ENCODE peak calls at places on chromosome 10, in four cellular contexts. T, M, S and J are unnamed samples.

GRCh38 chr10:68406111-68406814 is 814 bp downstream of the RUFY2 start:
- DNase-seq in M (peak; percentile 23), T (no peak), S (peak; percentile 62), J (no peak)

GRCh38 chr10:43444897-43445466 is 8.1 kb downstream of the ZNF487 start:
- DNase-seq in S (no peak), M (no peak), T (no peak), J (no peak)

GRCh38 chr10:128462026-128462425 is 335.8 kb upstream of the MKI67 start:
- DNase-seq in M (no peak), T (no peak), S (no peak), J (no peak)

GRCh38 chr10:20990604-20991003 is 93.5 kb upstream of the NEBL start:
- DNase-seq in S (no peak), T (no peak), M (no peak), J (no peak)

GRCh38 chr10:98758451-98758850 is 311.7 kb upstream of the HPS1 start:
- DNase-seq in T (no peak), S (no peak), M (no peak), J (no peak)

GRCh38 chr10:8403711-8404371 is 349.4 kb downstream of the GATA3 start:
- DNase-seq in M (no peak), T (no peak), S (no peak), J (no peak)

GRCh38 chr10:210297-210696 is 75.0 kb downstream of the ZMYND11 start:
- DNase-seq in T (no peak), M (no peak), S (no peak), J (no peak)

GRCh38 chr10:36725581-36726520 is 399.5 kb upstream of the ANKRD30A start:
- DNase-seq in M (peak; percentile 12), T (no peak), S (peak; percentile 44), J (no peak)

GRCh38 chr10:132186488-132187413 is at the start of gene DPYSL4:
- DNase-seq in S (peak; percentile 36), T (peak; percentile 94), M (no peak), J (no peak)

GRCh38 chr10:71735709-71736569 is 16.4 kb upstream of the C10orf105 start:
- DNase-seq in T (no peak), M (no peak), S (no peak), J (no peak)

GRCh38 chr10:77420942-77421523 is 216.6 kb downstream of the KCNMA1 start:
- DNase-seq in S (no peak), M (no peak), T (no peak), J (no peak)

GRCh38 chr10:47256753-47257336 is 43.2 kb upstream of the GDF10 start:
- DNase-seq in T (no peak), M (no peak), S (no peak), J (no peak)

GRCh38 chr10:44911081-44911540 is at the start of gene TMEM72:
- DNase-seq in S (peak; percentile 19), T (peak; percentile 37), M (peak; percentile 66), J (no peak)

GRCh38 chr10:86354761-86355540 is 11.6 kb downstream of the GRID1 start:
- DNase-seq in T (no peak), S (no peak), M (no peak), J (no peak)

GRCh38 chr10:25176421-25176968 is 1.7 kb downstream of the GPR158 start:
- DNase-seq in T (no peak), M (no peak), S (no peak), J (no peak)

GRCh38 chr10:110870823-110871235 is 899 bp upstream of the PDCD4 start:
- DNase-seq in S (no peak), M (no peak), T (no peak), J (no peak)

GRCh38 chr10:78779339-78779955 is 289.3 kb upstream of the ZMIZ1 start:
- DNase-seq in T (no peak), M (no peak), S (no peak), J (no peak)

GRCh38 chr10:132457328-132458070 is 60.5 kb downstream of the PWWP2B start:
- DNase-seq in S (peak; percentile 76), T (peak; percentile 38), M (no peak), J (no peak)

GRCh38 chr10:112208292-112208691 is 24.7 kb upstream of the GPAM start:
- DNase-seq in T (no peak), S (no peak), M (no peak), J (no peak)

GRCh38 chr10:97278491-97278989 is 13.9 kb downstream of the ARHGAP19 start:
- DNase-seq in T (peak; percentile 18), M (peak; percentile 67), S (peak; percentile 69), J (no peak)

GRCh38 chr10:26407406-26407969 is 30.7 kb upstream of the APBB1IP start:
- DNase-seq in M (peak; percentile 29), T (no peak), S (peak; percentile 74), J (no peak)

GRCh38 chr10:3680186-3680585 is 104.8 kb downstream of the KLF6 start:
- DNase-seq in T (no peak), S (no peak), M (no peak), J (no peak)

GRCh38 chr10:70816220-70816894 is 609 bp downstream of the SGPL1 start:
- DNase-seq in T (no peak), M (peak; percentile 74), S (peak; percentile 91), J (no peak)

GRCh38 chr10:85238676-85239075 is 910.3 kb downstream of the CCSER2 start:
- DNase-seq in S (no peak), M (no peak), T (no peak), J (no peak)

GRCh38 chr10:85231534-85232270 is 903.3 kb downstream of the CCSER2 start:
- DNase-seq in T (no peak), M (no peak), S (no peak), J (no peak)

DNA sequence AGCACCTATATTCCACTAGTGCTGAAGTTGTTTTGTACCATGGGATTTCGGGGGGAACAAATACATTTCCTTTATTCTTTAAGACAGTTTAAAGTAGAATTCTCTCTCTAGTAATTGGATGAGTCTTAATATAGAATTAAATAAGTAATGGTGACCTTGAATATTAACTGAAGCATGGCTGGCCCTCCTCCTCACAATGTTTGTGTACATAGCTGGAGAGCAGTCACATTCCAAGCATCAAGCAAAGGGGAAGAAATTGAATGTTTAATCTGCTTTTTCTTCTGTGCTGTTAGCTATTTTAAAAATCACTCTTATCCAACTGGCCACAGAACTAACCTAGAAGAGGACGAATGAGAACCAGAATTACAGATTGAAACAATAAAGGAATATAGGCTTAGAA is 906.9 kb downstream of the CCSER2 start:
- DNase-seq in M (no peak), T (no peak), S (no peak), J (no peak)
- TF ChIP-seq CHD4 in M (no peak), T (no peak), S (no peak), J (no peak)

DNA sequence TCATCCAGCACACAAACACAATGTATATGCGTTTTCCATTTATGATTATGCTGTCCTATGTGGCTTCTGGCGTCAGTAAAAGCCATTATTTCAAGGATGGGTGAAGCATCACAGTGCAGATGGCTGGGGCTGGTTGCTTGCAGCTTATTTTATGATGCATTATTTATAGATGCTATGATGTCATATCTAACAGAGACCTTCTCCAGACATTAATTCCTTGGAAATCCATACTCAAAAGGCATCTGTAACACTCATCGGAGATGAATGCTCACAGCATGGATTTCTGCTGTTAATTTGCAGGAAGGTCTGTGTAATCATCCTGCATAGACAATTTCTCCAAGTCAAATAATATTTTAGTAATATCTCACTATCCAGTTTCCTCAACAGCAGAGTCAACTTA is 7.2 kb downstream of the RGS10 start:
- DNase-seq in S (no peak), M (no peak), T (no peak), J (no peak)
- TF ChIP-seq CEBPB in S (no peak), M (no peak), T (no peak), J (no peak)

GRCh38 chr10:114577133-114577532 is 80.9 kb downstream of the ABLIM1 start:
- DNase-seq in S (no peak), M (no peak), T (no peak), J (no peak)
- TF ChIP-seq CHD4 in S (no peak), M (no peak), T (no peak), J (no peak)

GRCh38 chr10:15169555-15170407 is 1.3 kb upstream of the NMT2 start:
- DNase-seq in S (no peak), T (no peak), M (peak; percentile 29), J (no peak)
- TF ChIP-seq CEBPB in S (no peak), T (no peak), M (no peak), J (no peak)